ENCODE peak calls at places on chromosomes 16 and 17, in ten cellular contexts. Z, V, R, J, Q, L, G, D, P and O are unnamed samples.

GRCh38 chr17:83053021-83053778 is 26.2 kb upstream of the METRNL start:
- DNase-seq in P (peak; percentile 42), G (peak; percentile 25), R (no peak), J (peak; percentile 75), V (no peak), Q (no peak), D (peak; percentile 15), L (no peak), Z (peak; percentile 83), O (no peak)

GRCh38 chr16:65782537-65783290 is 583.8 kb upstream of the CDH5 start:
- DNase-seq in D (no peak), Z (no peak), G (peak; percentile 90), J (peak; percentile 42), P (no peak), R (no peak), V (no peak), L (no peak), Q (peak; percentile 44), O (no peak)

GRCh38 chr17:37718383-37719048 is 26.3 kb downstream of the HNF1B start:
- DNase-seq in Q (no peak), Z (no peak), G (no peak), L (no peak), P (no peak), D (no peak), R (no peak), V (no peak), J (no peak), O (no peak)

GRCh38 chr16:4123617-4124300 is 7.5 kb upstream of the ADCY9 start:
- DNase-seq in D (no peak), Q (peak; percentile 61), J (no peak), P (no peak), Z (no peak), V (no peak), R (no peak), G (no peak), L (no peak), O (no peak)

GRCh38 chr16:87855852-87856715 is 13.2 kb downstream of the SLC7A5 start:
- DNase-seq in R (peak; percentile 71), V (peak; percentile 27), Z (peak; percentile 95), P (no peak), Q (peak; percentile 63), D (peak; percentile 60), J (no peak), G (peak; percentile 39), L (peak; percentile 59), O (peak; percentile 80)

GRCh38 chr17:28724500-28725165 is 1.4 kb downstream of the TLCD1 start:
- DNase-seq in J (no peak), V (no peak), P (no peak), G (no peak), L (no peak), D (no peak), Z (no peak), Q (no peak), R (no peak), O (no peak)

GRCh38 chr16:87856796-87857228 is 12.5 kb downstream of the SLC7A5 start:
- DNase-seq in D (no peak), R (no peak), G (no peak), V (no peak), Q (no peak), P (no peak), L (peak; percentile 53), Z (peak; percentile 77), J (no peak), O (no peak)

GRCh38 chr17:31448467-31449077 is 57.1 kb downstream of the RAB11FIP4 start:
- DNase-seq in Q (no peak), J (no peak), Z (no peak), G (peak; percentile 67), R (no peak), V (no peak), D (no peak), P (no peak), L (no peak), O (no peak)

GRCh38 chr16:14405611-14406537 is 224.2 kb downstream of the PARN start:
- DNase-seq in P (no peak), R (peak; percentile 56), V (no peak), D (no peak), Z (no peak), J (no peak), G (no peak), L (peak; percentile 57), Q (no peak), O (peak; percentile 85)

GRCh38 chr17:32281011-32281451 is 15.4 kb downstream of the RHBDL3 start:
- DNase-seq in G (no peak), V (no peak), Q (no peak), D (peak; percentile 67), L (peak; percentile 52), J (peak; percentile 47), P (no peak), R (no peak), Z (no peak), O (no peak)

GRCh38 chr16:4339909-4340308 is 11.2 kb downstream of the PAM16 start:
- DNase-seq in R (peak; percentile 71), Z (peak; percentile 80), Q (no peak), D (peak; percentile 54), P (no peak), J (peak; percentile 64), V (no peak), G (peak; percentile 71), L (no peak), O (peak; percentile 67)

GRCh38 chr16:85898521-85899442 is at the start of gene IRF8:
- DNase-seq in R (peak; percentile 86), J (peak; percentile 81), D (peak; percentile 73), Z (peak; percentile 95), V (peak; percentile 47), L (peak; percentile 62), P (peak; percentile 59), G (peak; percentile 81), Q (peak; percentile 17), O (peak; percentile 64)

DNA sequence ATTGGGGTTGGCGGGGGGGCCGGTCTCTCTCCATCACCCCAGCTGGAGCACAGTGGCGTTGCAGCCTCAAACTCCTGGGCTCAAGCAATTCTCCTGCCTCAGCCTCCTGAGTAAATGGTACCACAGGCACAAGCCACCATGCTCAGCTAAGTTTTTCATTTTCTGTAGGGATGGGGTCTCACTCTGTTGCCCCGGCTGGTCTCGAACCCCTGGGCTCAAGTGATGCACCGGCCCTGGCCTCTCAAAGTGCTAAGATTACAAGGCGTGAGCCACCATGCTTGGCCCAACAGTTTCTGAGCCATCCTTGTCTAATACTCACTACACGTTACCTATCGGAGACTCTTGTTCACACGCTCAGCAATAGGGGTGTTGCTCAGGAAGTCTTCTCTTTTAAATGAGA is 11.6 kb downstream of the WDR59 start:
- DNase-seq in Q (no peak), D (no peak), Z (peak; percentile 15), L (no peak), G (no peak), P (no peak), J (no peak), V (no peak), R (no peak), O (no peak)
- H3K27me3 ChIP-seq in Q (no peaks in the 10 kb centered on the region), D (no peaks in the 10 kb centered on the region), Z (no peaks in the 10 kb centered on the region), L (no peaks in the 10 kb centered on the region), G (no peaks in the 10 kb centered on the region), P (no peaks in the 10 kb centered on the region), J (no peaks in the 10 kb centered on the region), V (no peaks in the 10 kb centered on the region), R (no peaks in the 10 kb centered on the region), O (no peaks in the 10 kb centered on the region)

GRCh38 chr17:60577147-60577925 is 22.7 kb upstream of the PPM1D start:
- DNase-seq in J (peak; percentile 67), V (no peak), Q (peak; percentile 42), D (no peak), P (peak; percentile 47), L (no peak), R (peak; percentile 46), G (peak; percentile 75), Z (no peak), O (peak; percentile 36)
- H3K27ac ChIP-seq in J (peak overlapping the region; percentile 3), V (no peak overlapping the region), Q (no peak overlapping the region), D (peak overlapping the region; percentile 77), P (peak overlapping the region; percentile 44), L (peak overlapping the region; percentile 55), R (peak overlapping the region; percentile 58), G (no peak overlapping the region), Z (peak overlapping the region; percentile 48), O (peak overlapping the region; percentile 44)

GRCh38 chr16:77784441-77785356 is 3.7 kb upstream of the VAT1L start:
- DNase-seq in J (no peak), R (no peak), L (no peak), D (no peak), V (no peak), P (no peak), Q (no peak), Z (no peak), G (peak; percentile 17), O (no peak)
- TF ChIP-seq CTCF in J (no peak), R (peak; percentile 30), L (no peak), D (peak; percentile 24), V (no peak), P (peak; percentile 24), Q (peak; percentile 34), Z (no peak), G (peak; percentile 30), O (no peak)

GRCh38 chr17:74860999-74861553 is 1.4 kb upstream of the GRIN2C start:
- DNase-seq in D (no peak), Z (no peak), G (no peak), L (no peak), P (no peak), R (no peak), Q (no peak), J (no peak), V (no peak), O (no peak)

GRCh38 chr17:74860229-74860998 is 729 bp upstream of the GRIN2C start:
- DNase-seq in D (no peak), L (no peak), Z (no peak), V (no peak), P (no peak), J (no peak), R (no peak), Q (no peak), G (no peak), O (no peak)

GRCh38 chr17:74861554-74862107 is 1.9 kb upstream of the GRIN2C start:
- DNase-seq in V (no peak), L (no peak), D (no peak), Z (no peak), P (no peak), Q (no peak), J (no peak), G (no peak), R (no peak), O (no peak)

GRCh38 chr17:74858672-74859438 is 830 bp downstream of the GRIN2C start:
- DNase-seq in R (no peak), Z (no peak), G (no peak), V (no peak), Q (no peak), L (no peak), J (no peak), D (no peak), P (no peak), O (no peak)

DNA sequence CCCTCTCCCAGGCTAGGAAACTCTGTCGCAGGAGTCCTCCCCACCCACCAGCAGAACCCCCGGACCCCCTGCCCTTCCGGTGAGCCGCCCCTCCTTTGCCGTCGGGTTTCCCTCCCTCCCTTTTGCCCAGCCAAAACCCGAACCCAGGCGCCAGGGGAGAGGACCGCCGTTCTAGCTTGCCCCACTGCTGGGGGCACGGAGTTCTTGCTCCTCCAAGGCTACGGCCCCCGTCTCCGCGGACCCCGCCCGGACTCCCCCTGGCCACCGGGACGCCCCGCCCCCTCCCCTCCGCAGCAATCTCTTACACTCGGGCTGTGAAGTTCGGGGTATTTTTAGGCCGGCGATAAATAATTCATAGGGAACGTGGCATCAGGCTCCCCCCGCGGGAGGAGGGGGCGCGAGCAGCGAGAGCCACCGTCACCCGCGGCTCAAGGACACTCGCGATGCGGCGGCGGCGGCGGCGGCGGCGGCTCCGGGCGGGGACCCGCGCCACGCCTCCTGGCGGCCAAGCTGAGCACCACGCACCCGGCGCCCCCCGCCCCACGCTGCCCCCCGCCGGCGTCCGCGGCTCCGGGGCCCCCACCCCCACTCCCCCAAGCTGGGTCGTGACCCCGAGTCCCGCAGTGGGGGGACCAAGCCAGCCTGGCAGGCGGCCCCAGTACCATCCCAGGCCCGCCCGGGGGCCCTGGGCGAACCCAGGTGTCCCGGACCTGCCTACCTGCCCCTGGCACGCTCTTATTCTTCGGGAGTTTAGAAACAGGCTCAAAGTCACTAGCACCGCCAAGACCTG is at the start of gene GRIN2C:
- DNase-seq in V (peak; percentile 18), P (no peak), Q (no peak), Z (no peak), G (no peak), J (no peak), L (no peak), R (peak; percentile 42), D (no peak), O (peak; percentile 91)
- H3K27me3 ChIP-seq in V (peaks cover 68% of the 10 kb centered on the region), P (peaks cover 41% of the 10 kb centered on the region), Q (peaks cover 40% of the 10 kb centered on the region), Z (peaks cover 32% of the 10 kb centered on the region), G (peaks cover 73% of the 10 kb centered on the region), J (peaks cover 40% of the 10 kb centered on the region), L (peaks cover 25% of the 10 kb centered on the region), R (peaks cover 65% of the 10 kb centered on the region), D (peaks cover 71% of the 10 kb centered on the region), O (peaks cover 38% of the 10 kb centered on the region)